ENCODE peak calls at places on chromosome 18, in five cellular contexts. K is PC-9; Y is mucosa of gallbladder; R is colonic mucosa; J is stimulated activated CD4-positive, alpha-beta T cell treated with anti-CD3 and anti-CD28 coated beads, Interleukin-15, amount 100 ng/mL, for 24 hours. D is an unnamed sample.

GRCh38 chr18:3832211-3832610 is 382.2 kb downstream of the TGIF1 start:
- DNase-seq in K (no peak), Y (no peak), R (no peak), J (no peak), D (no peak)

GRCh38 chr18:32362484-32362883 is 108.2 kb downstream of the GAREM1 start:
- DNase-seq in K (peak; percentile 91), Y (no peak), R (no peak), J (no peak), D (no peak)

GRCh38 chr18:64929026-64929425 is 780.1 kb upstream of the LINC00305 start:
- DNase-seq in K (no peak), Y (no peak), R (no peak), J (no peak), D (no peak)

GRCh38 chr18:7174359-7175107 is 56.4 kb upstream of the LRRC30 start:
- DNase-seq in K (no peak), Y (no peak), R (no peak), J (no peak), D (no peak)

GRCh38 chr18:13335903-13336302 is 117.3 kb downstream of the LDLRAD4 start:
- DNase-seq in K (no peak), Y (no peak), R (no peak), J (no peak), D (no peak)

GRCh38 chr18:46061796-46062195 is 10.3 kb downstream of the PSTPIP2 start:
- DNase-seq in K (no peak), Y (no peak), R (no peak), J (no peak), D (no peak)

GRCh38 chr18:78399992-78400503 is 579.6 kb upstream of the SALL3 start:
- DNase-seq in K (no peak), Y (no peak), R (no peak), J (no peak), D (no peak)

GRCh38 chr18:75784413-75784812 is 356.9 kb upstream of the SMIM21 start:
- DNase-seq in K (no peak), Y (no peak), R (no peak), J (no peak), D (no peak)

GRCh38 chr18:78770149-78771139 is 209.2 kb upstream of the SALL3 start:
- DNase-seq in K (no peak), Y (no peak), R (no peak), J (no peak), D (no peak)